ENCODE peak calls at places on chromosomes 11 and 22, in nine cellular contexts. One of them, this sample, is unnamed.

GRCh38 chr11:5626191-5626590 is 1.4 kb downstream of the TRIM34 start:
- DNase-seq in heart right ventricle: no peak
- DNase-seq in stimulated activated effector memory CD8-positive, alpha-beta T cell treated with anti-CD3 and anti-CD28 coated beads, Interleukin-12 subunit alpha, Interleukin-12 subunit beta, amount 100 ng/mL, for 72 hours: no peak
- DNase-seq in activated naive CD4-positive, alpha-beta T cell: no peak
- DNase-seq in adrenal gland: no peak
- DNase-seq in fibroblast of gingiva: peak; percentile 30
- DNase-seq in NCI-H1417: no peak
- DNase-seq in brain microvascular endothelial cell: no peak
- DNase-seq in activated gamma-delta T cell treated with anti-CD3 and anti-CD28 coated beads, Interleukin-2, amount 50 U/mL, for 16 hours: no peak
- DNase-seq in this sample: no peak

GRCh38 chr11:92758216-92758615 is 211.2 kb upstream of the MTNR1B start:
- DNase-seq in heart right ventricle: no peak
- DNase-seq in stimulated activated effector memory CD8-positive, alpha-beta T cell treated with anti-CD3 and anti-CD28 coated beads, Interleukin-12 subunit alpha, Interleukin-12 subunit beta, amount 100 ng/mL, for 72 hours: no peak
- DNase-seq in activated naive CD4-positive, alpha-beta T cell: no peak
- DNase-seq in activated gamma-delta T cell treated with anti-CD3 and anti-CD28 coated beads, Interleukin-2, amount 50 U/mL, for 16 hours: no peak
- DNase-seq in brain microvascular endothelial cell: no peak
- DNase-seq in fibroblast of gingiva: no peak
- DNase-seq in adrenal gland: no peak
- DNase-seq in NCI-H1417: no peak
- DNase-seq in this sample: no peak

GRCh38 chr11:22792497-22792896 is 37.1 kb downstream of the SVIP start:
- DNase-seq in stimulated activated effector memory CD8-positive, alpha-beta T cell treated with anti-CD3 and anti-CD28 coated beads, Interleukin-12 subunit alpha, Interleukin-12 subunit beta, amount 100 ng/mL, for 72 hours: no peak
- DNase-seq in heart right ventricle: no peak
- DNase-seq in fibroblast of gingiva: peak; percentile 39
- DNase-seq in activated gamma-delta T cell treated with anti-CD3 and anti-CD28 coated beads, Interleukin-2, amount 50 U/mL, for 16 hours: no peak
- DNase-seq in activated naive CD4-positive, alpha-beta T cell: no peak
- DNase-seq in adrenal gland: no peak
- DNase-seq in brain microvascular endothelial cell: peak; percentile 90
- DNase-seq in NCI-H1417: no peak
- DNase-seq in this sample: no peak

GRCh38 chr11:72720806-72721205 is 31.4 kb downstream of the ARAP1 start:
- DNase-seq in stimulated activated effector memory CD8-positive, alpha-beta T cell treated with anti-CD3 and anti-CD28 coated beads, Interleukin-12 subunit alpha, Interleukin-12 subunit beta, amount 100 ng/mL, for 72 hours: no peak
- DNase-seq in brain microvascular endothelial cell: no peak
- DNase-seq in adrenal gland: no peak
- DNase-seq in fibroblast of gingiva: no peak
- DNase-seq in activated naive CD4-positive, alpha-beta T cell: no peak
- DNase-seq in NCI-H1417: no peak
- DNase-seq in activated gamma-delta T cell treated with anti-CD3 and anti-CD28 coated beads, Interleukin-2, amount 50 U/mL, for 16 hours: no peak
- DNase-seq in heart right ventricle: no peak
- DNase-seq in this sample: no peak

GRCh38 chr11:8658210-8658968 is 24.1 kb downstream of the TRIM66 start:
- DNase-seq in fibroblast of gingiva: no peak
- DNase-seq in adrenal gland: no peak
- DNase-seq in heart right ventricle: peak; percentile 11
- DNase-seq in stimulated activated effector memory CD8-positive, alpha-beta T cell treated with anti-CD3 and anti-CD28 coated beads, Interleukin-12 subunit alpha, Interleukin-12 subunit beta, amount 100 ng/mL, for 72 hours: no peak
- DNase-seq in activated naive CD4-positive, alpha-beta T cell: no peak
- DNase-seq in activated gamma-delta T cell treated with anti-CD3 and anti-CD28 coated beads, Interleukin-2, amount 50 U/mL, for 16 hours: no peak
- DNase-seq in brain microvascular endothelial cell: no peak
- DNase-seq in NCI-H1417: peak; percentile 54
- DNase-seq in this sample: no peak

GRCh38 chr11:125457814-125458343 is 38.2 kb downstream of the FEZ1 start:
- DNase-seq in NCI-H1417: no peak
- DNase-seq in stimulated activated effector memory CD8-positive, alpha-beta T cell treated with anti-CD3 and anti-CD28 coated beads, Interleukin-12 subunit alpha, Interleukin-12 subunit beta, amount 100 ng/mL, for 72 hours: no peak
- DNase-seq in activated naive CD4-positive, alpha-beta T cell: no peak
- DNase-seq in fibroblast of gingiva: peak; percentile 55
- DNase-seq in brain microvascular endothelial cell: peak; percentile 80
- DNase-seq in activated gamma-delta T cell treated with anti-CD3 and anti-CD28 coated beads, Interleukin-2, amount 50 U/mL, for 16 hours: no peak
- DNase-seq in adrenal gland: no peak
- DNase-seq in heart right ventricle: peak; percentile 66
- DNase-seq in this sample: no peak

GRCh38 chr22:19289475-19290161 is 1.9 kb downstream of the CLTCL1 start:
- DNase-seq in brain microvascular endothelial cell: peak; percentile 94
- DNase-seq in fibroblast of gingiva: no peak
- DNase-seq in heart right ventricle: no peak
- DNase-seq in adrenal gland: no peak
- DNase-seq in activated naive CD4-positive, alpha-beta T cell: no peak
- DNase-seq in NCI-H1417: no peak
- DNase-seq in activated gamma-delta T cell treated with anti-CD3 and anti-CD28 coated beads, Interleukin-2, amount 50 U/mL, for 16 hours: no peak
- DNase-seq in stimulated activated effector memory CD8-positive, alpha-beta T cell treated with anti-CD3 and anti-CD28 coated beads, Interleukin-12 subunit alpha, Interleukin-12 subunit beta, amount 100 ng/mL, for 72 hours: no peak
- DNase-seq in this sample: peak; percentile 9

GRCh38 chr11:71083105-71083504 is 169.3 kb downstream of the SHANK2 start:
- DNase-seq in brain microvascular endothelial cell: no peak
- DNase-seq in stimulated activated effector memory CD8-positive, alpha-beta T cell treated with anti-CD3 and anti-CD28 coated beads, Interleukin-12 subunit alpha, Interleukin-12 subunit beta, amount 100 ng/mL, for 72 hours: no peak
- DNase-seq in adrenal gland: no peak
- DNase-seq in heart right ventricle: no peak
- DNase-seq in activated gamma-delta T cell treated with anti-CD3 and anti-CD28 coated beads, Interleukin-2, amount 50 U/mL, for 16 hours: no peak
- DNase-seq in fibroblast of gingiva: no peak
- DNase-seq in NCI-H1417: no peak
- DNase-seq in activated naive CD4-positive, alpha-beta T cell: no peak
- DNase-seq in this sample: no peak

GRCh38 chr11:116853461-116854073 is 16.1 kb upstream of the APOA1 start:
- DNase-seq in fibroblast of gingiva: peak; percentile 61
- DNase-seq in stimulated activated effector memory CD8-positive, alpha-beta T cell treated with anti-CD3 and anti-CD28 coated beads, Interleukin-12 subunit alpha, Interleukin-12 subunit beta, amount 100 ng/mL, for 72 hours: peak; percentile 82
- DNase-seq in heart right ventricle: no peak
- DNase-seq in NCI-H1417: no peak
- DNase-seq in activated gamma-delta T cell treated with anti-CD3 and anti-CD28 coated beads, Interleukin-2, amount 50 U/mL, for 16 hours: peak; percentile 44
- DNase-seq in brain microvascular endothelial cell: peak; percentile 88
- DNase-seq in adrenal gland: no peak
- DNase-seq in activated naive CD4-positive, alpha-beta T cell: no peak
- DNase-seq in this sample: peak; percentile 62

GRCh38 chr11:4074266-4074665 is 20.3 kb upstream of the RRM1 start:
- DNase-seq in adrenal gland: no peak
- DNase-seq in brain microvascular endothelial cell: no peak
- DNase-seq in activated gamma-delta T cell treated with anti-CD3 and anti-CD28 coated beads, Interleukin-2, amount 50 U/mL, for 16 hours: no peak
- DNase-seq in heart right ventricle: no peak
- DNase-seq in NCI-H1417: no peak
- DNase-seq in stimulated activated effector memory CD8-positive, alpha-beta T cell treated with anti-CD3 and anti-CD28 coated beads, Interleukin-12 subunit alpha, Interleukin-12 subunit beta, amount 100 ng/mL, for 72 hours: no peak
- DNase-seq in fibroblast of gingiva: no peak
- DNase-seq in activated naive CD4-positive, alpha-beta T cell: no peak
- DNase-seq in this sample: no peak

GRCh38 chr11:68120212-68121066 is 749 bp downstream of the CHKA start:
- DNase-seq in stimulated activated effector memory CD8-positive, alpha-beta T cell treated with anti-CD3 and anti-CD28 coated beads, Interleukin-12 subunit alpha, Interleukin-12 subunit beta, amount 100 ng/mL, for 72 hours: peak; percentile 64
- DNase-seq in heart right ventricle: peak; percentile 42
- DNase-seq in NCI-H1417: peak; percentile 57
- DNase-seq in brain microvascular endothelial cell: no peak
- DNase-seq in activated gamma-delta T cell treated with anti-CD3 and anti-CD28 coated beads, Interleukin-2, amount 50 U/mL, for 16 hours: no peak
- DNase-seq in activated naive CD4-positive, alpha-beta T cell: no peak
- DNase-seq in fibroblast of gingiva: no peak
- DNase-seq in adrenal gland: peak; percentile 78
- DNase-seq in this sample: peak; percentile 41

GRCh38 chr11:12693485-12694181 is 19.4 kb downstream of the TEAD1 start:
- DNase-seq in stimulated activated effector memory CD8-positive, alpha-beta T cell treated with anti-CD3 and anti-CD28 coated beads, Interleukin-12 subunit alpha, Interleukin-12 subunit beta, amount 100 ng/mL, for 72 hours: no peak
- DNase-seq in heart right ventricle: peak; percentile 68
- DNase-seq in brain microvascular endothelial cell: peak; percentile 93
- DNase-seq in NCI-H1417: peak; percentile 67
- DNase-seq in adrenal gland: peak; percentile 48
- DNase-seq in activated naive CD4-positive, alpha-beta T cell: no peak
- DNase-seq in fibroblast of gingiva: peak; percentile 97
- DNase-seq in activated gamma-delta T cell treated with anti-CD3 and anti-CD28 coated beads, Interleukin-2, amount 50 U/mL, for 16 hours: no peak
- DNase-seq in this sample: peak; percentile 12

GRCh38 chr22:43006753-43007152 is 8.2 kb downstream of the PACSIN2 start:
- DNase-seq in activated gamma-delta T cell treated with anti-CD3 and anti-CD28 coated beads, Interleukin-2, amount 50 U/mL, for 16 hours: no peak
- DNase-seq in brain microvascular endothelial cell: no peak
- DNase-seq in activated naive CD4-positive, alpha-beta T cell: no peak
- DNase-seq in stimulated activated effector memory CD8-positive, alpha-beta T cell treated with anti-CD3 and anti-CD28 coated beads, Interleukin-12 subunit alpha, Interleukin-12 subunit beta, amount 100 ng/mL, for 72 hours: no peak
- DNase-seq in heart right ventricle: no peak
- DNase-seq in NCI-H1417: no peak
- DNase-seq in adrenal gland: no peak
- DNase-seq in fibroblast of gingiva: no peak
- DNase-seq in this sample: no peak

GRCh38 chr11:46557684-46558151 is 36.1 kb downstream of the AMBRA1 start:
- DNase-seq in activated gamma-delta T cell treated with anti-CD3 and anti-CD28 coated beads, Interleukin-2, amount 50 U/mL, for 16 hours: no peak
- DNase-seq in heart right ventricle: no peak
- DNase-seq in adrenal gland: no peak
- DNase-seq in fibroblast of gingiva: peak; percentile 3
- DNase-seq in NCI-H1417: no peak
- DNase-seq in brain microvascular endothelial cell: peak; percentile 67
- DNase-seq in activated naive CD4-positive, alpha-beta T cell: no peak
- DNase-seq in stimulated activated effector memory CD8-positive, alpha-beta T cell treated with anti-CD3 and anti-CD28 coated beads, Interleukin-12 subunit alpha, Interleukin-12 subunit beta, amount 100 ng/mL, for 72 hours: no peak
- DNase-seq in this sample: no peak

GRCh38 chr11:33928564-33928963 is 36.7 kb upstream of the LMO2 start:
- DNase-seq in activated naive CD4-positive, alpha-beta T cell: no peak
- DNase-seq in activated gamma-delta T cell treated with anti-CD3 and anti-CD28 coated beads, Interleukin-2, amount 50 U/mL, for 16 hours: no peak
- DNase-seq in adrenal gland: no peak
- DNase-seq in fibroblast of gingiva: no peak
- DNase-seq in NCI-H1417: no peak
- DNase-seq in stimulated activated effector memory CD8-positive, alpha-beta T cell treated with anti-CD3 and anti-CD28 coated beads, Interleukin-12 subunit alpha, Interleukin-12 subunit beta, amount 100 ng/mL, for 72 hours: no peak
- DNase-seq in brain microvascular endothelial cell: no peak
- DNase-seq in heart right ventricle: no peak
- DNase-seq in this sample: no peak

GRCh38 chr11:85663080-85663729 is 1.7 kb downstream of the CREBZF start:
- DNase-seq in adrenal gland: no peak
- DNase-seq in stimulated activated effector memory CD8-positive, alpha-beta T cell treated with anti-CD3 and anti-CD28 coated beads, Interleukin-12 subunit alpha, Interleukin-12 subunit beta, amount 100 ng/mL, for 72 hours: no peak
- DNase-seq in NCI-H1417: no peak
- DNase-seq in heart right ventricle: no peak
- DNase-seq in activated gamma-delta T cell treated with anti-CD3 and anti-CD28 coated beads, Interleukin-2, amount 50 U/mL, for 16 hours: no peak
- DNase-seq in fibroblast of gingiva: no peak
- DNase-seq in activated naive CD4-positive, alpha-beta T cell: no peak
- DNase-seq in brain microvascular endothelial cell: no peak
- DNase-seq in this sample: no peak

GRCh38 chr11:76602431-76602861 is 68.1 kb downstream of the LRRC32 start:
- DNase-seq in NCI-H1417: no peak
- DNase-seq in heart right ventricle: peak; percentile 63
- DNase-seq in brain microvascular endothelial cell: no peak
- DNase-seq in fibroblast of gingiva: peak; percentile 47
- DNase-seq in activated naive CD4-positive, alpha-beta T cell: no peak
- DNase-seq in stimulated activated effector memory CD8-positive, alpha-beta T cell treated with anti-CD3 and anti-CD28 coated beads, Interleukin-12 subunit alpha, Interleukin-12 subunit beta, amount 100 ng/mL, for 72 hours: no peak
- DNase-seq in activated gamma-delta T cell treated with anti-CD3 and anti-CD28 coated beads, Interleukin-2, amount 50 U/mL, for 16 hours: no peak
- DNase-seq in adrenal gland: peak; percentile 79
- DNase-seq in this sample: no peak

GRCh38 chr11:111417011-111417765 is 38.1 kb upstream of the POU2AF1 start:
- DNase-seq in stimulated activated effector memory CD8-positive, alpha-beta T cell treated with anti-CD3 and anti-CD28 coated beads, Interleukin-12 subunit alpha, Interleukin-12 subunit beta, amount 100 ng/mL, for 72 hours: no peak
- DNase-seq in heart right ventricle: no peak
- DNase-seq in adrenal gland: no peak
- DNase-seq in fibroblast of gingiva: no peak
- DNase-seq in brain microvascular endothelial cell: no peak
- DNase-seq in activated naive CD4-positive, alpha-beta T cell: no peak
- DNase-seq in activated gamma-delta T cell treated with anti-CD3 and anti-CD28 coated beads, Interleukin-2, amount 50 U/mL, for 16 hours: no peak
- DNase-seq in NCI-H1417: no peak
- DNase-seq in this sample: no peak

GRCh38 chr22:45903355-45904149 is 73.4 kb downstream of the WNT7B start:
- DNase-seq in adrenal gland: no peak
- DNase-seq in activated naive CD4-positive, alpha-beta T cell: no peak
- DNase-seq in stimulated activated effector memory CD8-positive, alpha-beta T cell treated with anti-CD3 and anti-CD28 coated beads, Interleukin-12 subunit alpha, Interleukin-12 subunit beta, amount 100 ng/mL, for 72 hours: no peak
- DNase-seq in brain microvascular endothelial cell: peak; percentile 69
- DNase-seq in NCI-H1417: no peak
- DNase-seq in heart right ventricle: no peak
- DNase-seq in activated gamma-delta T cell treated with anti-CD3 and anti-CD28 coated beads, Interleukin-2, amount 50 U/mL, for 16 hours: no peak
- DNase-seq in fibroblast of gingiva: peak; percentile 32
- DNase-seq in this sample: no peak

GRCh38 chr11:33716236-33716635 is 15.6 kb upstream of the C11orf91 start:
- DNase-seq in stimulated activated effector memory CD8-positive, alpha-beta T cell treated with anti-CD3 and anti-CD28 coated beads, Interleukin-12 subunit alpha, Interleukin-12 subunit beta, amount 100 ng/mL, for 72 hours: no peak
- DNase-seq in NCI-H1417: peak; percentile 10
- DNase-seq in heart right ventricle: no peak
- DNase-seq in brain microvascular endothelial cell: no peak
- DNase-seq in activated gamma-delta T cell treated with anti-CD3 and anti-CD28 coated beads, Interleukin-2, amount 50 U/mL, for 16 hours: no peak
- DNase-seq in fibroblast of gingiva: no peak
- DNase-seq in activated naive CD4-positive, alpha-beta T cell: no peak
- DNase-seq in adrenal gland: no peak
- DNase-seq in this sample: no peak

GRCh38 chr11:6481924-6482275 is 599 bp downstream of the TIMM10B start:
- DNase-seq in activated naive CD4-positive, alpha-beta T cell: no peak
- DNase-seq in stimulated activated effector memory CD8-positive, alpha-beta T cell treated with anti-CD3 and anti-CD28 coated beads, Interleukin-12 subunit alpha, Interleukin-12 subunit beta, amount 100 ng/mL, for 72 hours: no peak
- DNase-seq in fibroblast of gingiva: no peak
- DNase-seq in brain microvascular endothelial cell: no peak
- DNase-seq in NCI-H1417: no peak
- DNase-seq in heart right ventricle: no peak
- DNase-seq in activated gamma-delta T cell treated with anti-CD3 and anti-CD28 coated beads, Interleukin-2, amount 50 U/mL, for 16 hours: no peak
- DNase-seq in adrenal gland: no peak
- DNase-seq in this sample: no peak

GRCh38 chr11:122897606-122898210 is 15.1 kb downstream of the JHY start:
- DNase-seq in brain microvascular endothelial cell: peak; percentile 32
- DNase-seq in activated naive CD4-positive, alpha-beta T cell: no peak
- DNase-seq in NCI-H1417: no peak
- DNase-seq in heart right ventricle: no peak
- DNase-seq in fibroblast of gingiva: peak; percentile 63
- DNase-seq in activated gamma-delta T cell treated with anti-CD3 and anti-CD28 coated beads, Interleukin-2, amount 50 U/mL, for 16 hours: no peak
- DNase-seq in stimulated activated effector memory CD8-positive, alpha-beta T cell treated with anti-CD3 and anti-CD28 coated beads, Interleukin-12 subunit alpha, Interleukin-12 subunit beta, amount 100 ng/mL, for 72 hours: no peak
- DNase-seq in adrenal gland: no peak
- DNase-seq in this sample: no peak

GRCh38 chr11:296976-297665 is 2.2 kb downstream of the IFITM5 start:
- DNase-seq in activated gamma-delta T cell treated with anti-CD3 and anti-CD28 coated beads, Interleukin-2, amount 50 U/mL, for 16 hours: no peak
- DNase-seq in heart right ventricle: no peak
- DNase-seq in fibroblast of gingiva: peak; percentile 52
- DNase-seq in stimulated activated effector memory CD8-positive, alpha-beta T cell treated with anti-CD3 and anti-CD28 coated beads, Interleukin-12 subunit alpha, Interleukin-12 subunit beta, amount 100 ng/mL, for 72 hours: no peak
- DNase-seq in activated naive CD4-positive, alpha-beta T cell: no peak
- DNase-seq in NCI-H1417: no peak
- DNase-seq in adrenal gland: no peak
- DNase-seq in brain microvascular endothelial cell: no peak
- DNase-seq in this sample: no peak

GRCh38 chr11:32231909-32232493 is 141.1 kb downstream of the RCN1 start:
- DNase-seq in adrenal gland: no peak
- DNase-seq in stimulated activated effector memory CD8-positive, alpha-beta T cell treated with anti-CD3 and anti-CD28 coated beads, Interleukin-12 subunit alpha, Interleukin-12 subunit beta, amount 100 ng/mL, for 72 hours: no peak
- DNase-seq in fibroblast of gingiva: no peak
- DNase-seq in activated naive CD4-positive, alpha-beta T cell: no peak
- DNase-seq in heart right ventricle: no peak
- DNase-seq in brain microvascular endothelial cell: peak; percentile 32
- DNase-seq in activated gamma-delta T cell treated with anti-CD3 and anti-CD28 coated beads, Interleukin-2, amount 50 U/mL, for 16 hours: no peak
- DNase-seq in NCI-H1417: no peak
- DNase-seq in this sample: peak; percentile 10

GRCh38 chr11:44596541-44597276 is 31.2 kb downstream of the CD82 start:
- DNase-seq in activated gamma-delta T cell treated with anti-CD3 and anti-CD28 coated beads, Interleukin-2, amount 50 U/mL, for 16 hours: no peak
- DNase-seq in NCI-H1417: no peak
- DNase-seq in fibroblast of gingiva: no peak
- DNase-seq in activated naive CD4-positive, alpha-beta T cell: no peak
- DNase-seq in brain microvascular endothelial cell: no peak
- DNase-seq in adrenal gland: no peak
- DNase-seq in stimulated activated effector memory CD8-positive, alpha-beta T cell treated with anti-CD3 and anti-CD28 coated beads, Interleukin-12 subunit alpha, Interleukin-12 subunit beta, amount 100 ng/mL, for 72 hours: peak; percentile 72
- DNase-seq in heart right ventricle: no peak
- DNase-seq in this sample: peak; percentile 79

GRCh38 chr22:44186737-44187136 is 6.0 kb downstream of the PARVG start:
- DNase-seq in adrenal gland: no peak
- DNase-seq in activated naive CD4-positive, alpha-beta T cell: no peak
- DNase-seq in NCI-H1417: no peak
- DNase-seq in heart right ventricle: no peak
- DNase-seq in stimulated activated effector memory CD8-positive, alpha-beta T cell treated with anti-CD3 and anti-CD28 coated beads, Interleukin-12 subunit alpha, Interleukin-12 subunit beta, amount 100 ng/mL, for 72 hours: no peak
- DNase-seq in fibroblast of gingiva: no peak
- DNase-seq in activated gamma-delta T cell treated with anti-CD3 and anti-CD28 coated beads, Interleukin-2, amount 50 U/mL, for 16 hours: no peak
- DNase-seq in brain microvascular endothelial cell: no peak
- DNase-seq in this sample: no peak

GRCh38 chr11:2311456-2312201 is 9.8 kb downstream of the TSPAN32 start:
- DNase-seq in stimulated activated effector memory CD8-positive, alpha-beta T cell treated with anti-CD3 and anti-CD28 coated beads, Interleukin-12 subunit alpha, Interleukin-12 subunit beta, amount 100 ng/mL, for 72 hours: no peak
- DNase-seq in heart right ventricle: no peak
- DNase-seq in activated gamma-delta T cell treated with anti-CD3 and anti-CD28 coated beads, Interleukin-2, amount 50 U/mL, for 16 hours: no peak
- DNase-seq in activated naive CD4-positive, alpha-beta T cell: no peak
- DNase-seq in NCI-H1417: peak; percentile 52
- DNase-seq in fibroblast of gingiva: no peak
- DNase-seq in adrenal gland: no peak
- DNase-seq in brain microvascular endothelial cell: no peak
- DNase-seq in this sample: no peak

This sample was measured in activated CD4-positive, alpha-beta T cell treated with anti-CD3 and anti-CD28 coated beads, Interleukin-2, amount 50 U/mL, for 48 hours.